ENCODE peak calls at places on chromosomes 4 and X, in six cellular contexts. W is MM.1S; N is GM13976; C is NCI-H2081; F is T-cell; E is stimulated activated CD8-positive, alpha-beta memory T cell treated with anti-CD3 and anti-CD28 coated beads, Interleukin-7, amount 100 ng/mL, for 1 hour. J is an unnamed sample.

GRCh38 chr4:18039113-18039512 is 17.6 kb upstream of the LCORL start:
- DNase-seq in N (no peak), W (no peak), E (no peak), C (no peak), F (no peak), J (no peak)

GRCh38 chr4:161929966-161930365 is 233.8 kb downstream of the FSTL5 start:
- DNase-seq in C (no peak), N (no peak), W (no peak), F (no peak), E (no peak), J (no peak)

GRCh38 chr4:101244349-101244748 is 103.0 kb downstream of the PPP3CA start:
- DNase-seq in F (no peak), N (no peak), W (no peak), E (no peak), C (peak), J (no peak)

GRCh38 chr4:187016101-187016500 is 292.4 kb upstream of the FAT1 start:
- DNase-seq in W (no peak), N (no peak), E (no peak), C (no peak), F (no peak), J (no peak)

GRCh38 chr4:1714303-1715001 is 2.3 kb upstream of the SLBP start:
- DNase-seq in F (no peak), N (no peak), W (peak), C (peak), E (no peak), J (no peak)

GRCh38 chrX:2452317-2452784 is 48.4 kb downstream of the DHRSX start:
- DNase-seq in E (no peak), N (no peak), W (no peak), F (no peak), C (no peak), J (no peak)

GRCh38 chr4:2348786-2349185 is 69.7 kb downstream of the ZFYVE28 start:
- DNase-seq in F (no peak), E (no peak), N (no peak), C (no peak), W (no peak), J (no peak)

GRCh38 chr4:169807934-169808333 is 50.2 kb upstream of the HPF1 start:
- DNase-seq in E (no peak), C (no peak), F (no peak), W (no peak), N (no peak), J (no peak)

GRCh38 chr4:137226221-137226620 is 306.1 kb downstream of the PCDH18 start:
- DNase-seq in E (no peak), F (no peak), W (no peak), C (no peak), N (no peak), J (no peak)

GRCh38 chrX:134369576-134369975 is 90.4 kb upstream of the HPRT1 start:
- DNase-seq in F (no peak), E (no peak), C (no peak), N (peak), W (peak), J (no peak)

GRCh38 chr4:15882675-15883086 is 55.9 kb downstream of the FGFBP1 start:
- DNase-seq in F (peak), N (peak), W (peak), C (peak), E (no peak), J (no peak)

GRCh38 chr4:3862640-3863420 is 96.6 kb downstream of the ADRA2C start:
- DNase-seq in N (peak), F (no peak), W (no peak), E (no peak), C (no peak), J (no peak)